ENCODE peak calls at places on chromosomes 13 and 19, in six cellular contexts. Y is fibroblast of lung; X is occipital lobe; N is uterus; T is naive thymus-derived CD8-positive, alpha-beta T cell; F is RPMI7951. H is an unnamed sample.

GRCh38 chr13:26707122-26708006 is 53.2 kb downstream of the GPR12 start:
- DNase-seq in Y (peak; percentile 34), X (peak; percentile 9), N (no peak), T (peak; percentile 45), F (peak; percentile 32), H (peak; percentile 63)

GRCh38 chr13:20306039-20306438 is 73.9 kb upstream of the GJB6 start:
- DNase-seq in Y (no peak), X (no peak), N (no peak), T (no peak), F (no peak), H (no peak)

GRCh38 chr13:94590744-94591143 is 5.2 kb downstream of the TGDS start:
- DNase-seq in Y (no peak), X (no peak), N (no peak), T (no peak), F (no peak), H (no peak)

GRCh38 chr13:110714798-110715394 is 1.4 kb downstream of the ING1 start:
- DNase-seq in Y (peak; percentile 41), X (no peak), N (peak; percentile 66), T (no peak), F (no peak), H (no peak)

GRCh38 chr19:39307822-39308530 is 11.8 kb downstream of the IFNL1 start:
- DNase-seq in Y (no peak), X (no peak), N (no peak), T (no peak), F (no peak), H (no peak)

GRCh38 chr13:66995366-66995663 is 234.8 kb downstream of the PCDH9 start:
- DNase-seq in Y (no peak), X (no peak), N (no peak), T (no peak), F (no peak), H (no peak)

GRCh38 chr13:99464441-99464949 is 36.8 kb upstream of the TM9SF2 start:
- DNase-seq in Y (no peak), X (no peak), N (no peak), T (peak; percentile 20), F (no peak), H (peak; percentile 30)

GRCh38 chr13:44755872-44756271 is 179.7 kb upstream of the TSC22D1 start:
- DNase-seq in Y (peak; percentile 90), X (no peak), N (no peak), T (no peak), F (peak; percentile 86), H (peak; percentile 30)

GRCh38 chr19:48445256-48445605 is 552 bp upstream of the GRWD1 start:
- DNase-seq in Y (peak; percentile 93), X (no peak), N (peak; percentile 64), T (no peak), F (peak; percentile 91), H (peak; percentile 93)

GRCh38 chr13:51252954-51253531 is 30.8 kb downstream of the FAM124A start:
- DNase-seq in Y (no peak), X (no peak), N (no peak), T (no peak), F (no peak), H (no peak)

GRCh38 chr13:102944821-102945220 is 99.0 kb downstream of the ERCC5 start:
- DNase-seq in Y (no peak), X (no peak), N (no peak), T (no peak), F (no peak), H (no peak)

GRCh38 chr19:47032171-47032811 is 12.7 kb downstream of the NPAS1 start:
- DNase-seq in Y (no peak), X (no peak), N (no peak), T (peak; percentile 65), F (no peak), H (peak; percentile 62)

GRCh38 chr13:45361596-45362206 is 20.7 kb upstream of the TPT1 start:
- DNase-seq in Y (peak; percentile 68), X (no peak), N (no peak), T (no peak), F (peak; percentile 51), H (peak; percentile 39)

GRCh38 chr19:23310729-23311211 is 60.6 kb upstream of the ZNF724 start:
- DNase-seq in Y (no peak), X (no peak), N (no peak), T (no peak), F (no peak), H (no peak)

GRCh38 chr13:42574011-42574410 is at the start of gene TNFSF11:
- DNase-seq in Y (no peak), X (no peak), N (no peak), T (no peak), F (no peak), H (no peak)

GRCh38 chr19:48798937-48799336 is 11.9 kb downstream of the BCAT2 start:
- DNase-seq in Y (peak; percentile 44), X (no peak), N (no peak), T (no peak), F (peak; percentile 22), H (no peak)

GRCh38 chr13:96958286-96958891 is 35.9 kb downstream of the OXGR1 start:
- DNase-seq in Y (peak; percentile 8), X (no peak), N (no peak), T (no peak), F (no peak), H (peak; percentile 20)

GRCh38 chr13:30762643-30763042 is 27.3 kb downstream of the ALOX5AP start:
- DNase-seq in Y (no peak), X (no peak), N (no peak), T (no peak), F (no peak), H (no peak)

GRCh38 chr13:51041126-51041525 is 69.9 kb downstream of the C13orf42 start:
- DNase-seq in Y (no peak), X (peak; percentile 10), N (no peak), T (no peak), F (no peak), H (no peak)

GRCh38 chr19:44282846-44283245 is 22.0 kb downstream of the ZNF235 start:
- DNase-seq in Y (no peak), X (no peak), N (no peak), T (no peak), F (no peak), H (no peak)

GRCh38 chr13:28001837-28002473 is 13.5 kb upstream of the URAD start:
- DNase-seq in Y (no peak), X (no peak), N (no peak), T (no peak), F (no peak), H (no peak)

GRCh38 chr19:32576790-32577189 is 4.2 kb upstream of the PDCD5 start:
- DNase-seq in Y (no peak), X (no peak), N (no peak), T (no peak), F (no peak), H (no peak)

GRCh38 chr13:70842062-70842644 is 733.9 kb upstream of the KLHL1 start:
- DNase-seq in Y (no peak), X (no peak), N (no peak), T (no peak), F (no peak), H (no peak)

GRCh38 chr13:20412761-20413355 is 112.8 kb downstream of the CRYL1 start:
- DNase-seq in Y (peak; percentile 47), X (no peak), N (no peak), T (no peak), F (no peak), H (no peak)

GRCh38 chr19:45122832-45123231 is 29.9 kb downstream of the PPP1R37 start:
- DNase-seq in Y (no peak), X (no peak), N (no peak), T (no peak), F (no peak), H (no peak)

GRCh38 chr13:106566682-106567420 is 1.1 kb downstream of the ARGLU1 start:
- DNase-seq in Y (peak; percentile 60), X (no peak), N (peak; percentile 40), T (no peak), F (peak; percentile 69), H (peak; percentile 64)

GRCh38 chr13:110716235-110716505 is 2.7 kb downstream of the ING1 start:
- DNase-seq in Y (peak; percentile 10), X (no peak), N (peak; percentile 56), T (no peak), F (peak; percentile 22), H (no peak)

GRCh38 chr13:90591927-90592268 is 755.6 kb upstream of the MIR17HG start:
- DNase-seq in Y (no peak), X (no peak), N (no peak), T (no peak), F (no peak), H (no peak)

GRCh38 chr19:8577247-8577646 is at the start of gene MYO1F:
- DNase-seq in Y (no peak), X (peak; percentile 10), N (no peak), T (no peak), F (no peak), H (no peak)

GRCh38 chr19:21698215-21698614 is 69.2 kb downstream of the ZNF100 start:
- DNase-seq in Y (peak; percentile 3), X (no peak), N (no peak), T (peak; percentile 41), F (peak; percentile 14), H (no peak)

GRCh38 chr19:15584541-15585115 is 30.4 kb upstream of the CYP4F8 start:
- DNase-seq in Y (peak; percentile 32), X (peak; percentile 53), N (peak; percentile 67), T (peak; percentile 76), F (peak; percentile 55), H (peak; percentile 76)

GRCh38 chr13:110680852-110681251 is 25.1 kb downstream of the CARS2 start:
- DNase-seq in Y (no peak), X (no peak), N (no peak), T (no peak), F (peak; percentile 13), H (peak; percentile 39)

GRCh38 chr19:30227661-30228112 is 144.5 kb upstream of the ZNF536 start:
- DNase-seq in Y (peak; percentile 59), X (peak; percentile 53), N (no peak), T (no peak), F (peak; percentile 54), H (peak; percentile 91)

GRCh38 chr13:68168448-68168847 is 938.3 kb upstream of the PCDH9 start:
- DNase-seq in Y (peak; percentile 39), X (no peak), N (no peak), T (no peak), F (no peak), H (no peak)

GRCh38 chr13:32330438-32330837 is 15.1 kb downstream of the BRCA2 start:
- DNase-seq in Y (peak; percentile 51), X (no peak), N (no peak), T (no peak), F (peak; percentile 71), H (no peak)

GRCh38 chr19:15323496-15324235 is 8.7 kb downstream of the BRD4 start:
- DNase-seq in Y (peak; percentile 34), X (no peak), N (peak; percentile 29), T (no peak), F (no peak), H (no peak)

GRCh38 chr13:114131581-114132418 is 623 bp downstream of the RASA3 start:
- DNase-seq in Y (peak; percentile 59), X (no peak), N (no peak), T (peak; percentile 50), F (no peak), H (peak; percentile 53)

GRCh38 chr19:13788991-13789390 is 6.3 kb upstream of the ZSWIM4 start:
- DNase-seq in Y (peak; percentile 93), X (no peak), N (no peak), T (peak; percentile 34), F (peak; percentile 67), H (peak; percentile 40)

H was measured in AG08396.